ENCODE peak calls at places on chromosomes 7 and 10, in ten cellular contexts. One of them, this sample, is unnamed.

GRCh38 chr10:74825371-74826141 is 844 bp upstream of the KAT6B start:
- DNase-seq in colonic mucosa: peak
- DNase-seq in CD4-positive, alpha-beta T cell: peak
- DNase-seq in spleen: peak
- DNase-seq in dorsolateral prefrontal cortex: no peak
- DNase-seq in A549: peak
- DNase-seq in esophagus muscularis mucosa: peak
- DNase-seq in keratinocyte: no peak
- DNase-seq in cardiac muscle cell: peak
- DNase-seq in tibial nerve: peak
- DNase-seq in this sample: no peak

GRCh38 chr10:1579671-1580070 is 157.7 kb downstream of the ADARB2 start:
- DNase-seq in CD4-positive, alpha-beta T cell: no peak
- DNase-seq in colonic mucosa: no peak
- DNase-seq in A549: no peak
- DNase-seq in tibial nerve: no peak
- DNase-seq in esophagus muscularis mucosa: no peak
- DNase-seq in dorsolateral prefrontal cortex: no peak
- DNase-seq in cardiac muscle cell: no peak
- DNase-seq in keratinocyte: no peak
- DNase-seq in spleen: no peak
- DNase-seq in this sample: no peak

GRCh38 chr10:117186832-117187615 is 10.3 kb upstream of the KCNK18 start:
- DNase-seq in cardiac muscle cell: no peak
- DNase-seq in keratinocyte: peak
- DNase-seq in A549: no peak
- DNase-seq in dorsolateral prefrontal cortex: no peak
- DNase-seq in colonic mucosa: no peak
- DNase-seq in CD4-positive, alpha-beta T cell: no peak
- DNase-seq in spleen: no peak
- DNase-seq in esophagus muscularis mucosa: no peak
- DNase-seq in tibial nerve: no peak
- DNase-seq in this sample: no peak

GRCh38 chr7:71480814-71481213 is 348.9 kb downstream of the GALNT17 start:
- DNase-seq in spleen: no peak
- DNase-seq in CD4-positive, alpha-beta T cell: no peak
- DNase-seq in A549: no peak
- DNase-seq in esophagus muscularis mucosa: no peak
- DNase-seq in dorsolateral prefrontal cortex: no peak
- DNase-seq in cardiac muscle cell: no peak
- DNase-seq in tibial nerve: no peak
- DNase-seq in keratinocyte: no peak
- DNase-seq in colonic mucosa: no peak
- DNase-seq in this sample: no peak

GRCh38 chr7:45576249-45576929 is 2.2 kb downstream of the ADCY1 start:
- DNase-seq in colonic mucosa: no peak
- DNase-seq in cardiac muscle cell: no peak
- DNase-seq in dorsolateral prefrontal cortex: no peak
- DNase-seq in A549: no peak
- DNase-seq in keratinocyte: no peak
- DNase-seq in CD4-positive, alpha-beta T cell: no peak
- DNase-seq in esophagus muscularis mucosa: no peak
- DNase-seq in tibial nerve: no peak
- DNase-seq in spleen: peak
- DNase-seq in this sample: no peak

GRCh38 chr7:47581821-47582747 is at the start of gene TNS3:
- DNase-seq in tibial nerve: no peak
- DNase-seq in colonic mucosa: no peak
- DNase-seq in A549: no peak
- DNase-seq in cardiac muscle cell: peak
- DNase-seq in esophagus muscularis mucosa: no peak
- DNase-seq in keratinocyte: no peak
- DNase-seq in dorsolateral prefrontal cortex: no peak
- DNase-seq in CD4-positive, alpha-beta T cell: no peak
- DNase-seq in spleen: peak
- DNase-seq in this sample: no peak

GRCh38 chr7:36083626-36084380 is 69.3 kb upstream of the EEPD1 start:
- DNase-seq in esophagus muscularis mucosa: no peak
- DNase-seq in keratinocyte: no peak
- DNase-seq in CD4-positive, alpha-beta T cell: no peak
- DNase-seq in spleen: no peak
- DNase-seq in dorsolateral prefrontal cortex: no peak
- DNase-seq in tibial nerve: no peak
- DNase-seq in A549: no peak
- DNase-seq in cardiac muscle cell: no peak
- DNase-seq in colonic mucosa: no peak
- DNase-seq in this sample: no peak

GRCh38 chr7:112420236-112420945 is 29.9 kb upstream of the IFRD1 start:
- DNase-seq in keratinocyte: no peak
- DNase-seq in esophagus muscularis mucosa: no peak
- DNase-seq in colonic mucosa: no peak
- DNase-seq in A549: no peak
- DNase-seq in CD4-positive, alpha-beta T cell: no peak
- DNase-seq in spleen: no peak
- DNase-seq in cardiac muscle cell: no peak
- DNase-seq in dorsolateral prefrontal cortex: no peak
- DNase-seq in tibial nerve: no peak
- DNase-seq in this sample: no peak

GRCh38 chr7:131753620-131754222 is 197.3 kb upstream of the PODXL start:
- DNase-seq in tibial nerve: no peak
- DNase-seq in colonic mucosa: no peak
- DNase-seq in esophagus muscularis mucosa: no peak
- DNase-seq in spleen: no peak
- DNase-seq in keratinocyte: no peak
- DNase-seq in dorsolateral prefrontal cortex: no peak
- DNase-seq in cardiac muscle cell: peak
- DNase-seq in A549: peak
- DNase-seq in CD4-positive, alpha-beta T cell: no peak
- DNase-seq in this sample: no peak

GRCh38 chr7:389911-390601 is 100.1 kb downstream of the FOXL3 start:
- DNase-seq in cardiac muscle cell: no peak
- DNase-seq in dorsolateral prefrontal cortex: peak
- DNase-seq in keratinocyte: no peak
- DNase-seq in esophagus muscularis mucosa: no peak
- DNase-seq in A549: no peak
- DNase-seq in spleen: peak
- DNase-seq in CD4-positive, alpha-beta T cell: no peak
- DNase-seq in tibial nerve: no peak
- DNase-seq in colonic mucosa: peak
- DNase-seq in this sample: no peak

GRCh38 chr7:55071411-55072188 is 52.8 kb downstream of the EGFR start:
- DNase-seq in colonic mucosa: no peak
- DNase-seq in CD4-positive, alpha-beta T cell: no peak
- DNase-seq in tibial nerve: no peak
- DNase-seq in keratinocyte: no peak
- DNase-seq in cardiac muscle cell: no peak
- DNase-seq in spleen: no peak
- DNase-seq in A549: no peak
- DNase-seq in dorsolateral prefrontal cortex: no peak
- DNase-seq in esophagus muscularis mucosa: no peak
- DNase-seq in this sample: no peak

GRCh38 chr10:101566333-101567164 is 21.5 kb downstream of the POLL start:
- DNase-seq in A549: no peak
- DNase-seq in CD4-positive, alpha-beta T cell: no peak
- DNase-seq in spleen: no peak
- DNase-seq in esophagus muscularis mucosa: no peak
- DNase-seq in dorsolateral prefrontal cortex: peak
- DNase-seq in colonic mucosa: no peak
- DNase-seq in cardiac muscle cell: peak
- DNase-seq in keratinocyte: no peak
- DNase-seq in tibial nerve: no peak
- DNase-seq in this sample: no peak

GRCh38 chr7:97026705-97027426 is 2.2 kb upstream of the DLX5 start:
- DNase-seq in A549: no peak
- DNase-seq in keratinocyte: no peak
- DNase-seq in esophagus muscularis mucosa: no peak
- DNase-seq in spleen: no peak
- DNase-seq in tibial nerve: no peak
- DNase-seq in colonic mucosa: no peak
- DNase-seq in cardiac muscle cell: no peak
- DNase-seq in dorsolateral prefrontal cortex: no peak
- DNase-seq in CD4-positive, alpha-beta T cell: no peak
- DNase-seq in this sample: no peak

GRCh38 chr10:79328737-79329504 is 18.3 kb upstream of the PPIF start:
- DNase-seq in A549: peak
- DNase-seq in CD4-positive, alpha-beta T cell: no peak
- DNase-seq in esophagus muscularis mucosa: no peak
- DNase-seq in tibial nerve: no peak
- DNase-seq in colonic mucosa: no peak
- DNase-seq in dorsolateral prefrontal cortex: no peak
- DNase-seq in spleen: peak
- DNase-seq in keratinocyte: no peak
- DNase-seq in cardiac muscle cell: no peak
- DNase-seq in this sample: no peak

GRCh38 chr10:91162050-91162494 is 58.4 kb upstream of the PCGF5 start:
- DNase-seq in keratinocyte: no peak
- DNase-seq in esophagus muscularis mucosa: no peak
- DNase-seq in tibial nerve: no peak
- DNase-seq in dorsolateral prefrontal cortex: no peak
- DNase-seq in A549: peak
- DNase-seq in colonic mucosa: no peak
- DNase-seq in spleen: no peak
- DNase-seq in CD4-positive, alpha-beta T cell: no peak
- DNase-seq in cardiac muscle cell: no peak
- DNase-seq in this sample: no peak

GRCh38 chr7:7790041-7790751 is 71.8 kb upstream of the RPA3 start:
- DNase-seq in cardiac muscle cell: no peak
- DNase-seq in colonic mucosa: no peak
- DNase-seq in esophagus muscularis mucosa: no peak
- DNase-seq in CD4-positive, alpha-beta T cell: no peak
- DNase-seq in keratinocyte: no peak
- DNase-seq in tibial nerve: no peak
- DNase-seq in dorsolateral prefrontal cortex: no peak
- DNase-seq in spleen: no peak
- DNase-seq in A549: no peak
- DNase-seq in this sample: no peak
- H3K27ac ChIP-seq in cardiac muscle cell: no peak
- H3K27ac ChIP-seq in colonic mucosa: no peak
- H3K27ac ChIP-seq in esophagus muscularis mucosa: no peak
- H3K27ac ChIP-seq in CD4-positive, alpha-beta T cell: no peak
- H3K27ac ChIP-seq in keratinocyte: no peak
- H3K27ac ChIP-seq in tibial nerve: no peak
- H3K27ac ChIP-seq in dorsolateral prefrontal cortex: no peak
- H3K27ac ChIP-seq in spleen: no peak
- H3K27ac ChIP-seq in A549: no peak
- H3K27ac ChIP-seq in this sample: no peak

GRCh38 chr7:24967696-24968095 is 12.3 kb downstream of the OSBPL3 start:
- DNase-seq in esophagus muscularis mucosa: no peak
- DNase-seq in colonic mucosa: no peak
- DNase-seq in keratinocyte: no peak
- DNase-seq in CD4-positive, alpha-beta T cell: no peak
- DNase-seq in A549: no peak
- DNase-seq in dorsolateral prefrontal cortex: no peak
- DNase-seq in cardiac muscle cell: no peak
- DNase-seq in tibial nerve: no peak
- DNase-seq in spleen: no peak
- DNase-seq in this sample: no peak
- TF ChIP-seq CTCF in esophagus muscularis mucosa: no peak
- TF ChIP-seq CTCF in colonic mucosa: no peak
- TF ChIP-seq CTCF in keratinocyte: no peak
- TF ChIP-seq CTCF in CD4-positive, alpha-beta T cell: no peak
- TF ChIP-seq CTCF in A549: no peak
- TF ChIP-seq CTCF in dorsolateral prefrontal cortex: no peak
- TF ChIP-seq CTCF in cardiac muscle cell: no peak
- TF ChIP-seq CTCF in tibial nerve: no peak
- TF ChIP-seq CTCF in spleen: no peak
- TF ChIP-seq CTCF in this sample: no peak

GRCh38 chr10:122141821-122142651 is 129.1 kb upstream of the BTBD16 start:
- DNase-seq in cardiac muscle cell: no peak
- DNase-seq in colonic mucosa: no peak
- DNase-seq in tibial nerve: no peak
- DNase-seq in CD4-positive, alpha-beta T cell: no peak
- DNase-seq in esophagus muscularis mucosa: no peak
- DNase-seq in keratinocyte: peak
- DNase-seq in spleen: peak
- DNase-seq in A549: no peak
- DNase-seq in dorsolateral prefrontal cortex: no peak
- DNase-seq in this sample: no peak

GRCh38 chr10:122139226-122139625 is 131.9 kb upstream of the BTBD16 start:
- DNase-seq in spleen: no peak
- DNase-seq in A549: no peak
- DNase-seq in esophagus muscularis mucosa: no peak
- DNase-seq in dorsolateral prefrontal cortex: no peak
- DNase-seq in colonic mucosa: no peak
- DNase-seq in cardiac muscle cell: peak
- DNase-seq in CD4-positive, alpha-beta T cell: no peak
- DNase-seq in tibial nerve: no peak
- DNase-seq in keratinocyte: no peak
- DNase-seq in this sample: no peak

GRCh38 chr10:122140477-122140902 is 130.6 kb upstream of the BTBD16 start:
- DNase-seq in esophagus muscularis mucosa: no peak
- DNase-seq in dorsolateral prefrontal cortex: no peak
- DNase-seq in A549: peak
- DNase-seq in CD4-positive, alpha-beta T cell: no peak
- DNase-seq in spleen: no peak
- DNase-seq in tibial nerve: no peak
- DNase-seq in cardiac muscle cell: peak
- DNase-seq in colonic mucosa: no peak
- DNase-seq in keratinocyte: peak
- DNase-seq in this sample: no peak

GRCh38 chr10:122140941-122141623 is 130.0 kb upstream of the BTBD16 start:
- DNase-seq in CD4-positive, alpha-beta T cell: no peak
- DNase-seq in A549: peak
- DNase-seq in keratinocyte: peak
- DNase-seq in colonic mucosa: peak
- DNase-seq in dorsolateral prefrontal cortex: no peak
- DNase-seq in tibial nerve: peak
- DNase-seq in spleen: no peak
- DNase-seq in esophagus muscularis mucosa: peak
- DNase-seq in cardiac muscle cell: no peak
- DNase-seq in this sample: no peak

DNA sequence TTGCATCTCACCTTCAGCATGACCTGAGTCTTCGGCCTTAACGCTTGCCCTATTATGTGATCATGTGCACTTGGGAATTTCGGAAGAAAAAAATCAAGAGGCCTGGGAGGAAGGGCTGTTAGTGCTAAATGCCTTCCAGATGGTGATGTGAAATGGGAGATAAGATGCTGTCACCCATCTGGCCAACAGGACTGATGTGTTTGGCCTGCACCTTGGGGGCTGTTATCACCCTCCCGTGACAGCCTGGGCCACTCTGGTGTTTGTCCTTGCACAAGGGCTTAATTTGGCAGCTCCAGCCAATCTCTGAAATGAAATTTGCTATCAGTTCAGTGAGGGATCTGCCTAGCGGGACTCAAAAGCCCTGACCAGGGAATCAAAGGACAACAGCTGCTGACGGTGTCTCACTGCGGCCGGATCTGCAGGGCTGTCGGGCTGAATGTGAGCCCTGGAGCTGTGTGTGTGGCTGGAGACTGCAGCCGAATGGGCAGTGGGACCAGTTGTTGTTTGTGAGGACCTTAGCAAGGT is 131.4 kb upstream of the BTBD16 start:
- DNase-seq in CD4-positive, alpha-beta T cell: no peak
- DNase-seq in dorsolateral prefrontal cortex: no peak
- DNase-seq in cardiac muscle cell: no peak
- DNase-seq in tibial nerve: no peak
- DNase-seq in A549: no peak
- DNase-seq in spleen: no peak
- DNase-seq in esophagus muscularis mucosa: no peak
- DNase-seq in keratinocyte: no peak
- DNase-seq in colonic mucosa: no peak
- DNase-seq in this sample: no peak
- H3K27ac ChIP-seq in CD4-positive, alpha-beta T cell: no peak
- H3K27ac ChIP-seq in dorsolateral prefrontal cortex: no peak
- H3K27ac ChIP-seq in cardiac muscle cell: peak
- H3K27ac ChIP-seq in tibial nerve: peak
- H3K27ac ChIP-seq in A549: peak
- H3K27ac ChIP-seq in spleen: no peak
- H3K27ac ChIP-seq in esophagus muscularis mucosa: peak
- H3K27ac ChIP-seq in keratinocyte: no peak
- H3K27ac ChIP-seq in colonic mucosa: no peak
- H3K27ac ChIP-seq in this sample: peak

GRCh38 chr10:34286136-34286739 is 528.9 kb downstream of the PARD3 start:
- DNase-seq in dorsolateral prefrontal cortex: no peak
- DNase-seq in colonic mucosa: no peak
- DNase-seq in cardiac muscle cell: no peak
- DNase-seq in esophagus muscularis mucosa: no peak
- DNase-seq in A549: no peak
- DNase-seq in spleen: no peak
- DNase-seq in tibial nerve: no peak
- DNase-seq in CD4-positive, alpha-beta T cell: no peak
- DNase-seq in keratinocyte: no peak
- DNase-seq in this sample: no peak
- TF ChIP-seq CTCF in dorsolateral prefrontal cortex: no peak
- TF ChIP-seq CTCF in colonic mucosa: no peak
- TF ChIP-seq CTCF in cardiac muscle cell: no peak
- TF ChIP-seq CTCF in esophagus muscularis mucosa: no peak
- TF ChIP-seq CTCF in A549: no peak
- TF ChIP-seq CTCF in spleen: no peak
- TF ChIP-seq CTCF in tibial nerve: no peak
- TF ChIP-seq CTCF in CD4-positive, alpha-beta T cell: no peak
- TF ChIP-seq CTCF in keratinocyte: no peak
- TF ChIP-seq CTCF in this sample: no peak

This sample was measured in vagina.